ENCODE peak calls at places on chromosomes 3 and 15, in seven cellular contexts. B is B cell, H is IMR-90, X is H9, T is fibroblast of mammary gland, W is hepatocyte, J is tibial artery. G is an unnamed sample.

GRCh38 chr15:72182244-72182643 is 15.3 kb downstream of the GRAMD2A start:
- DNase-seq in B (no peak), H (no peak), X (no peak), T (no peak), W (no peak), J (no peak), G (no peak)

GRCh38 chr3:138862531-138862923 is 27.8 kb upstream of the PIK3CB start:
- DNase-seq in B (no peak), H (no peak), X (peak), T (peak), W (peak), J (peak), G (no peak)

GRCh38 chr15:91225728-91226127 is 125.7 kb downstream of the SV2B start:
- DNase-seq in B (no peak), H (no peak), X (no peak), T (no peak), W (no peak), J (no peak), G (no peak)

GRCh38 chr3:9649791-9650521 is 651 bp downstream of the MTMR14 start:
- DNase-seq in B (peak), H (no peak), X (no peak), T (no peak), W (no peak), J (no peak), G (no peak)

GRCh38 chr3:141243295-141243707 is 11.7 kb downstream of the PXYLP1 start:
- DNase-seq in B (no peak), H (peak), X (no peak), T (peak), W (no peak), J (no peak), G (no peak)

GRCh38 chr15:87716422-87716821 is 540.1 kb downstream of the NTRK3 start:
- DNase-seq in B (no peak), H (no peak), X (peak), T (no peak), W (no peak), J (no peak), G (no peak)

GRCh38 chr15:51516291-51516690 is 106.3 kb downstream of the DMXL2 start:
- DNase-seq in B (no peak), H (no peak), X (no peak), T (no peak), W (no peak), J (no peak), G (no peak)

GRCh38 chr3:133792171-133792763 is 13.3 kb upstream of the SRPRB start:
- DNase-seq in B (no peak), H (peak), X (no peak), T (peak), W (no peak), J (no peak), G (no peak)

GRCh38 chr3:12483364-12483763 is 916 bp upstream of the TSEN2 start:
- DNase-seq in B (no peak), H (peak), X (no peak), T (peak), W (no peak), J (no peak), G (no peak)

GRCh38 chr3:103511891-103512290 is 1077.1 kb downstream of the ZPLD1 start:
- DNase-seq in B (no peak), H (no peak), X (no peak), T (no peak), W (no peak), J (no peak), G (no peak)

GRCh38 chr15:60928987-60929386 is 300.1 kb downstream of the RORA start:
- DNase-seq in B (no peak), H (no peak), X (no peak), T (no peak), W (no peak), J (no peak), G (no peak)

GRCh38 chr15:95715919-95716318 is 614.6 kb upstream of the NR2F2 start:
- DNase-seq in B (no peak), H (no peak), X (no peak), T (no peak), W (no peak), J (no peak), G (no peak)

GRCh38 chr3:157379741-157380140 is 56.9 kb upstream of the PTX3 start:
- DNase-seq in B (no peak), H (no peak), X (no peak), T (no peak), W (no peak), J (no peak), G (no peak)

GRCh38 chr3:118055381-118055780 is 979.3 kb downstream of the IGSF11 start:
- DNase-seq in B (no peak), H (peak), X (no peak), T (no peak), W (no peak), J (no peak), G (no peak)

GRCh38 chr3:57951106-57951882 is 56.9 kb upstream of the FLNB start:
- DNase-seq in B (no peak), H (peak), X (no peak), T (peak), W (peak), J (peak), G (peak)

GRCh38 chr3:22729981-22730380 is 473.1 kb upstream of the UBE2E2 start:
- DNase-seq in B (no peak), H (peak), X (no peak), T (peak), W (peak), J (no peak), G (no peak)

GRCh38 chr3:75906555-75907112 is 121.3 kb upstream of the ZNF717 start:
- DNase-seq in B (no peak), H (peak), X (peak), T (no peak), W (peak), J (peak), G (no peak)

GRCh38 chr3:49132437-49133225 is at the start of gene LAMB2:
- DNase-seq in B (no peak), H (peak), X (peak), T (peak), W (peak), J (peak), G (peak)
- TF ChIP-seq CTCF in B (no peak), H (no peak), X (peak), T (no peak), W (peak), J (no peak), G (peak)

GRCh38 chr15:86079491-86080266 is at the start of gene AGBL1:
- DNase-seq in B (no peak), H (no peak), X (peak), T (no peak), W (no peak), J (no peak), G (no peak)
- TF ChIP-seq CTCF in B (no peak), H (no peak), X (peak), T (no peak), W (no peak), J (no peak), G (no peak)

DNA sequence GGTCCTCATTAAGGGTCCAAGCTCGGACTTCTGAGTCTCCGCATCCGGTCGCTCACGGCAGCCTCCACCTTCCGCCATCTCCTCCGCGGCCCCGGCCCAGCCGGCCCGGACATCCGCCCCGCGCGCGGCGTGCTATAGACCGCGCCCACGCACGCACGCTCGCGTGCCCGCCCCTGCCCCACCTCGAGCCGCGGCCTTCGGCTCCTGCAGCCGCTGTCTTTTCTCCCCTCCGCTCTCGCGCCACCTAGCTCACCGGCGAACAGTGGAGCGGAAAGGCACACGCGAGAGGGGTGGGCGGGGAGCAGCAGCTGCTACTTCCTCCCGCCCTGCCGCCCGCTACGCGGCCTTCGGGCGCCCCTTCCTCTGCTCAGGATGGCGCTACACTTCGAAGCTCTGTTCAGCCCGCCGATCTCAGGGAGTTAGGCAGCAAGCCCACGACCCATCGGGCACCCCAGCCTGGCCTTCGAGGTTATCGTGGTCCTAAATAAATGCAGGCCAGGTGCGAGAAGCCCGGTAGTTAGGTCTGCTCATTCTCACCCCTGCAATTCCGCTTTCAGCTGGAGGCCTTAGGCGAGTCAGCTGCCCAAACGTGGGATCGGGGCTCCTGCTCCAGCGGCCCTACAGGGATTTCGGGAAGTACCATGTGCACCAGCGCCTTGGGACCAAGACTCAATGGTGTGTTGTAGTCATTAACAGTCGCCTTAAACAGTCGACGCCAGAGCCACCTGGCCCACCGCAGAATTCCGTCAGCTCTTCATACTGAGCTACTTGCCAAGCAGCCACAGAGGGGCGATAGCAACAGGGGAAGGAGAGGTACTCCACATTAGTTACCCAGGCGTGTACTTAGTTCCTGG is at the start of gene USP4:
- DNase-seq in B (peak), H (peak), X (peak), T (peak), W (peak), J (peak), G (peak)
- TF ChIP-seq CTCF in B (no peak), H (peak), X (peak), T (peak), W (peak), J (peak), G (peak)

GRCh38 chr15:70215951-70216350 is 118.2 kb upstream of the TLE3 start:
- DNase-seq in B (no peak), H (no peak), X (no peak), T (no peak), W (no peak), J (no peak), G (no peak)
- TF ChIP-seq CTCF in B (no peak), H (no peak), X (no peak), T (no peak), W (no peak), J (no peak), G (no peak)

GRCh38 chr3:107578091-107578490 is 55.3 kb downstream of the BBX start:
- DNase-seq in B (no peak), H (no peak), X (no peak), T (no peak), W (no peak), J (no peak), G (no peak)

GRCh38 chr3:107579372-107579771 is 56.6 kb downstream of the BBX start:
- DNase-seq in B (no peak), H (no peak), X (no peak), T (no peak), W (no peak), J (no peak), G (no peak)

GRCh38 chr3:107578523-107578922 is 55.8 kb downstream of the BBX start:
- DNase-seq in B (no peak), H (no peak), X (peak), T (no peak), W (no peak), J (no peak), G (no peak)

GRCh38 chr3:107574650-107575049 is 51.9 kb downstream of the BBX start:
- DNase-seq in B (no peak), H (peak), X (no peak), T (peak), W (peak), J (no peak), G (peak)
- TF ChIP-seq CTCF in B (peak), H (peak), X (peak), T (peak), W (peak), J (peak), G (peak)

GRCh38 chr3:122660575-122660974 is 20.1 kb upstream of the PARP14 start:
- DNase-seq in B (no peak), H (no peak), X (peak), T (no peak), W (no peak), J (no peak), G (no peak)
- TF ChIP-seq CTCF in B (no peak), H (no peak), X (peak), T (no peak), W (no peak), J (no peak), G (no peak)

G was measured in HFFc6.